ENCODE peak calls at places on chromosomes 12 and 14, in nine cellular contexts. One of them, this sample, is unnamed.

GRCh38 chr12:77995436-77996167 is 164.9 kb downstream of the NAV3 start:
- DNase-seq in RWPE1: peak; percentile 42
- DNase-seq in CD4-positive, alpha-beta T cell: no peak
- DNase-seq in fibroblast of the conjunctiva: peak; percentile 9
- DNase-seq in pulmonary artery endothelial cell: no peak
- DNase-seq in T-helper 1 cell: no peak
- DNase-seq in NCI-H1105 treated with DMSO at 0.1 percent for 48 hours: no peak
- DNase-seq in nephron progenitor cell: no peak
- DNase-seq in memory B cell: no peak
- DNase-seq in this sample: peak; percentile 91

GRCh38 chr14:60734465-60735242 is at the start of gene MNAT1:
- DNase-seq in RWPE1: peak; percentile 52
- DNase-seq in CD4-positive, alpha-beta T cell: peak; percentile 72
- DNase-seq in fibroblast of the conjunctiva: peak; percentile 82
- DNase-seq in pulmonary artery endothelial cell: peak; percentile 68
- DNase-seq in T-helper 1 cell: peak; percentile 26
- DNase-seq in NCI-H1105 treated with DMSO at 0.1 percent for 48 hours: peak; percentile 87
- DNase-seq in nephron progenitor cell: peak; percentile 79
- DNase-seq in memory B cell: peak; percentile 82
- DNase-seq in this sample: peak; percentile 76

GRCh38 chr14:64191756-64192155 is 102.4 kb downstream of the ESR2 start:
- DNase-seq in RWPE1: peak; percentile 22
- DNase-seq in CD4-positive, alpha-beta T cell: no peak
- DNase-seq in fibroblast of the conjunctiva: peak; percentile 73
- DNase-seq in pulmonary artery endothelial cell: peak; percentile 57
- DNase-seq in T-helper 1 cell: no peak
- DNase-seq in NCI-H1105 treated with DMSO at 0.1 percent for 48 hours: no peak
- DNase-seq in nephron progenitor cell: no peak
- DNase-seq in memory B cell: no peak
- DNase-seq in this sample: peak; percentile 78

GRCh38 chr14:104388011-104388521 is 191.5 kb upstream of the C14orf180 start:
- DNase-seq in RWPE1: no peak
- DNase-seq in CD4-positive, alpha-beta T cell: no peak
- DNase-seq in fibroblast of the conjunctiva: no peak
- DNase-seq in pulmonary artery endothelial cell: no peak
- DNase-seq in T-helper 1 cell: no peak
- DNase-seq in NCI-H1105 treated with DMSO at 0.1 percent for 48 hours: no peak
- DNase-seq in nephron progenitor cell: no peak
- DNase-seq in memory B cell: no peak
- DNase-seq in this sample: no peak

GRCh38 chr12:65106948-65107347 is 14.2 kb downstream of the WIF1 start:
- DNase-seq in RWPE1: peak; percentile 16
- DNase-seq in CD4-positive, alpha-beta T cell: no peak
- DNase-seq in fibroblast of the conjunctiva: no peak
- DNase-seq in pulmonary artery endothelial cell: no peak
- DNase-seq in T-helper 1 cell: no peak
- DNase-seq in NCI-H1105 treated with DMSO at 0.1 percent for 48 hours: peak; percentile 53
- DNase-seq in nephron progenitor cell: no peak
- DNase-seq in memory B cell: no peak
- DNase-seq in this sample: no peak

GRCh38 chr12:65280306-65280705 is 1.8 kb downstream of the MSRB3 start:
- DNase-seq in RWPE1: no peak
- DNase-seq in CD4-positive, alpha-beta T cell: no peak
- DNase-seq in fibroblast of the conjunctiva: no peak
- DNase-seq in pulmonary artery endothelial cell: no peak
- DNase-seq in T-helper 1 cell: no peak
- DNase-seq in NCI-H1105 treated with DMSO at 0.1 percent for 48 hours: no peak
- DNase-seq in nephron progenitor cell: no peak
- DNase-seq in memory B cell: no peak
- DNase-seq in this sample: no peak

GRCh38 chr12:122031342-122032216 is 9.9 kb downstream of the BCL7A start:
- DNase-seq in RWPE1: no peak
- DNase-seq in CD4-positive, alpha-beta T cell: peak; percentile 35
- DNase-seq in fibroblast of the conjunctiva: no peak
- DNase-seq in pulmonary artery endothelial cell: no peak
- DNase-seq in T-helper 1 cell: no peak
- DNase-seq in NCI-H1105 treated with DMSO at 0.1 percent for 48 hours: no peak
- DNase-seq in nephron progenitor cell: peak; percentile 76
- DNase-seq in memory B cell: peak; percentile 60
- DNase-seq in this sample: peak; percentile 14

GRCh38 chr14:30656190-30656632 is 34.1 kb downstream of the SCFD1 start:
- DNase-seq in RWPE1: peak; percentile 34
- DNase-seq in CD4-positive, alpha-beta T cell: peak; percentile 4
- DNase-seq in fibroblast of the conjunctiva: peak; percentile 14
- DNase-seq in pulmonary artery endothelial cell: no peak
- DNase-seq in T-helper 1 cell: no peak
- DNase-seq in NCI-H1105 treated with DMSO at 0.1 percent for 48 hours: peak; percentile 50
- DNase-seq in nephron progenitor cell: peak; percentile 36
- DNase-seq in memory B cell: peak; percentile 15
- DNase-seq in this sample: peak; percentile 26

GRCh38 chr14:103476631-103477030 is 46.0 kb downstream of the CKB start:
- DNase-seq in RWPE1: no peak
- DNase-seq in CD4-positive, alpha-beta T cell: no peak
- DNase-seq in fibroblast of the conjunctiva: no peak
- DNase-seq in pulmonary artery endothelial cell: no peak
- DNase-seq in T-helper 1 cell: no peak
- DNase-seq in NCI-H1105 treated with DMSO at 0.1 percent for 48 hours: no peak
- DNase-seq in nephron progenitor cell: no peak
- DNase-seq in memory B cell: no peak
- DNase-seq in this sample: no peak

GRCh38 chr14:89767861-89768268 is 186.7 kb downstream of the EFCAB11 start:
- DNase-seq in RWPE1: peak; percentile 38
- DNase-seq in CD4-positive, alpha-beta T cell: peak; percentile 66
- DNase-seq in fibroblast of the conjunctiva: peak; percentile 46
- DNase-seq in pulmonary artery endothelial cell: no peak
- DNase-seq in T-helper 1 cell: no peak
- DNase-seq in NCI-H1105 treated with DMSO at 0.1 percent for 48 hours: no peak
- DNase-seq in nephron progenitor cell: peak; percentile 12
- DNase-seq in memory B cell: peak; percentile 56
- DNase-seq in this sample: peak; percentile 45

GRCh38 chr12:45575823-45576448 is 153.6 kb upstream of the ARID2 start:
- DNase-seq in RWPE1: no peak
- DNase-seq in CD4-positive, alpha-beta T cell: no peak
- DNase-seq in fibroblast of the conjunctiva: no peak
- DNase-seq in pulmonary artery endothelial cell: no peak
- DNase-seq in T-helper 1 cell: no peak
- DNase-seq in NCI-H1105 treated with DMSO at 0.1 percent for 48 hours: no peak
- DNase-seq in nephron progenitor cell: no peak
- DNase-seq in memory B cell: peak; percentile 23
- DNase-seq in this sample: no peak

GRCh38 chr14:64303471-64303917 is 9.3 kb upstream of the ESR2 start:
- DNase-seq in RWPE1: peak; percentile 64
- DNase-seq in CD4-positive, alpha-beta T cell: no peak
- DNase-seq in fibroblast of the conjunctiva: peak; percentile 44
- DNase-seq in pulmonary artery endothelial cell: peak; percentile 19
- DNase-seq in T-helper 1 cell: no peak
- DNase-seq in NCI-H1105 treated with DMSO at 0.1 percent for 48 hours: peak; percentile 85
- DNase-seq in nephron progenitor cell: peak; percentile 10
- DNase-seq in memory B cell: no peak
- DNase-seq in this sample: peak; percentile 68

GRCh38 chr12:76020731-76021672 is 10.6 kb downstream of the PHLDA1 start:
- DNase-seq in RWPE1: peak; percentile 79
- DNase-seq in CD4-positive, alpha-beta T cell: peak; percentile 50
- DNase-seq in fibroblast of the conjunctiva: peak; percentile 92
- DNase-seq in pulmonary artery endothelial cell: peak; percentile 86
- DNase-seq in T-helper 1 cell: no peak
- DNase-seq in NCI-H1105 treated with DMSO at 0.1 percent for 48 hours: no peak
- DNase-seq in nephron progenitor cell: no peak
- DNase-seq in memory B cell: no peak
- DNase-seq in this sample: peak; percentile 98

GRCh38 chr12:6205144-6205539 is 4.9 kb downstream of the CD9 start:
- DNase-seq in RWPE1: no peak
- DNase-seq in CD4-positive, alpha-beta T cell: no peak
- DNase-seq in fibroblast of the conjunctiva: no peak
- DNase-seq in pulmonary artery endothelial cell: no peak
- DNase-seq in T-helper 1 cell: no peak
- DNase-seq in NCI-H1105 treated with DMSO at 0.1 percent for 48 hours: no peak
- DNase-seq in nephron progenitor cell: no peak
- DNase-seq in memory B cell: no peak
- DNase-seq in this sample: no peak

GRCh38 chr12:123431951-123432886 is 4.3 kb downstream of the RILPL2 start:
- DNase-seq in RWPE1: no peak
- DNase-seq in CD4-positive, alpha-beta T cell: no peak
- DNase-seq in fibroblast of the conjunctiva: no peak
- DNase-seq in pulmonary artery endothelial cell: no peak
- DNase-seq in T-helper 1 cell: no peak
- DNase-seq in NCI-H1105 treated with DMSO at 0.1 percent for 48 hours: no peak
- DNase-seq in nephron progenitor cell: no peak
- DNase-seq in memory B cell: no peak
- DNase-seq in this sample: no peak

GRCh38 chr12:48966177-48966890 is 5.2 kb downstream of the WNT10B start:
- DNase-seq in RWPE1: no peak
- DNase-seq in CD4-positive, alpha-beta T cell: no peak
- DNase-seq in fibroblast of the conjunctiva: no peak
- DNase-seq in pulmonary artery endothelial cell: no peak
- DNase-seq in T-helper 1 cell: no peak
- DNase-seq in NCI-H1105 treated with DMSO at 0.1 percent for 48 hours: no peak
- DNase-seq in nephron progenitor cell: no peak
- DNase-seq in memory B cell: no peak
- DNase-seq in this sample: no peak

GRCh38 chr14:71119075-71119474 is 211.8 kb downstream of the PCNX1 start:
- DNase-seq in RWPE1: no peak
- DNase-seq in CD4-positive, alpha-beta T cell: no peak
- DNase-seq in fibroblast of the conjunctiva: no peak
- DNase-seq in pulmonary artery endothelial cell: no peak
- DNase-seq in T-helper 1 cell: no peak
- DNase-seq in NCI-H1105 treated with DMSO at 0.1 percent for 48 hours: no peak
- DNase-seq in nephron progenitor cell: no peak
- DNase-seq in memory B cell: no peak
- DNase-seq in this sample: peak; percentile 82

GRCh38 chr14:44778562-44778961 is 183.2 kb downstream of the KLHL28 start:
- DNase-seq in RWPE1: no peak
- DNase-seq in CD4-positive, alpha-beta T cell: no peak
- DNase-seq in fibroblast of the conjunctiva: peak; percentile 33
- DNase-seq in pulmonary artery endothelial cell: no peak
- DNase-seq in T-helper 1 cell: no peak
- DNase-seq in NCI-H1105 treated with DMSO at 0.1 percent for 48 hours: no peak
- DNase-seq in nephron progenitor cell: no peak
- DNase-seq in memory B cell: no peak
- DNase-seq in this sample: no peak

GRCh38 chr12:30930238-30931010 is 3.9 kb downstream of the TSPAN11 start:
- DNase-seq in RWPE1: no peak
- DNase-seq in CD4-positive, alpha-beta T cell: no peak
- DNase-seq in fibroblast of the conjunctiva: no peak
- DNase-seq in pulmonary artery endothelial cell: peak; percentile 48
- DNase-seq in T-helper 1 cell: no peak
- DNase-seq in NCI-H1105 treated with DMSO at 0.1 percent for 48 hours: no peak
- DNase-seq in nephron progenitor cell: no peak
- DNase-seq in memory B cell: no peak
- DNase-seq in this sample: no peak

GRCh38 chr12:113057565-113058485 is 1.3 kb downstream of the DTX1 start:
- DNase-seq in RWPE1: no peak
- DNase-seq in CD4-positive, alpha-beta T cell: no peak
- DNase-seq in fibroblast of the conjunctiva: no peak
- DNase-seq in pulmonary artery endothelial cell: no peak
- DNase-seq in T-helper 1 cell: no peak
- DNase-seq in NCI-H1105 treated with DMSO at 0.1 percent for 48 hours: no peak
- DNase-seq in nephron progenitor cell: no peak
- DNase-seq in memory B cell: peak; percentile 27
- DNase-seq in this sample: no peak

GRCh38 chr12:104603545-104603973 is 146.8 kb downstream of the CHST11 start:
- DNase-seq in RWPE1: peak; percentile 45
- DNase-seq in CD4-positive, alpha-beta T cell: no peak
- DNase-seq in fibroblast of the conjunctiva: no peak
- DNase-seq in pulmonary artery endothelial cell: no peak
- DNase-seq in T-helper 1 cell: no peak
- DNase-seq in NCI-H1105 treated with DMSO at 0.1 percent for 48 hours: no peak
- DNase-seq in nephron progenitor cell: no peak
- DNase-seq in memory B cell: no peak
- DNase-seq in this sample: peak; percentile 85

GRCh38 chr12:51905507-51906438 is 1.5 kb upstream of the ACVRL1 start:
- DNase-seq in RWPE1: no peak
- DNase-seq in CD4-positive, alpha-beta T cell: no peak
- DNase-seq in fibroblast of the conjunctiva: peak; percentile 62
- DNase-seq in pulmonary artery endothelial cell: peak; percentile 80
- DNase-seq in T-helper 1 cell: no peak
- DNase-seq in NCI-H1105 treated with DMSO at 0.1 percent for 48 hours: no peak
- DNase-seq in nephron progenitor cell: no peak
- DNase-seq in memory B cell: no peak
- DNase-seq in this sample: no peak

GRCh38 chr14:20436363-20436755 is 393 bp upstream of the KLHL33 start:
- DNase-seq in RWPE1: peak; percentile 34
- DNase-seq in CD4-positive, alpha-beta T cell: no peak
- DNase-seq in fibroblast of the conjunctiva: peak; percentile 40
- DNase-seq in pulmonary artery endothelial cell: no peak
- DNase-seq in T-helper 1 cell: no peak
- DNase-seq in NCI-H1105 treated with DMSO at 0.1 percent for 48 hours: no peak
- DNase-seq in nephron progenitor cell: no peak
- DNase-seq in memory B cell: no peak
- DNase-seq in this sample: peak; percentile 36

GRCh38 chr12:58703911-58704310 is 216.4 kb downstream of the LRIG3 start:
- DNase-seq in RWPE1: no peak
- DNase-seq in CD4-positive, alpha-beta T cell: no peak
- DNase-seq in fibroblast of the conjunctiva: peak; percentile 81
- DNase-seq in pulmonary artery endothelial cell: no peak
- DNase-seq in T-helper 1 cell: no peak
- DNase-seq in NCI-H1105 treated with DMSO at 0.1 percent for 48 hours: no peak
- DNase-seq in nephron progenitor cell: no peak
- DNase-seq in memory B cell: no peak
- DNase-seq in this sample: no peak

GRCh38 chr12:110689002-110689600 is at the start of gene HVCN1:
- DNase-seq in RWPE1: no peak
- DNase-seq in CD4-positive, alpha-beta T cell: peak; percentile 20
- DNase-seq in fibroblast of the conjunctiva: no peak
- DNase-seq in pulmonary artery endothelial cell: no peak
- DNase-seq in T-helper 1 cell: peak; percentile 23
- DNase-seq in NCI-H1105 treated with DMSO at 0.1 percent for 48 hours: no peak
- DNase-seq in nephron progenitor cell: peak; percentile 69
- DNase-seq in memory B cell: peak; percentile 60
- DNase-seq in this sample: peak; percentile 14

GRCh38 chr12:39443704-39444234 is 849 bp upstream of the KIF21A start:
- DNase-seq in RWPE1: no peak
- DNase-seq in CD4-positive, alpha-beta T cell: no peak
- DNase-seq in fibroblast of the conjunctiva: no peak
- DNase-seq in pulmonary artery endothelial cell: no peak
- DNase-seq in T-helper 1 cell: no peak
- DNase-seq in NCI-H1105 treated with DMSO at 0.1 percent for 48 hours: peak; percentile 17
- DNase-seq in nephron progenitor cell: no peak
- DNase-seq in memory B cell: no peak
- DNase-seq in this sample: peak; percentile 29

GRCh38 chr14:54556535-54556934 is 10.4 kb upstream of the SAMD4A start:
- DNase-seq in RWPE1: no peak
- DNase-seq in CD4-positive, alpha-beta T cell: no peak
- DNase-seq in fibroblast of the conjunctiva: no peak
- DNase-seq in pulmonary artery endothelial cell: no peak
- DNase-seq in T-helper 1 cell: no peak
- DNase-seq in NCI-H1105 treated with DMSO at 0.1 percent for 48 hours: no peak
- DNase-seq in nephron progenitor cell: no peak
- DNase-seq in memory B cell: no peak
- DNase-seq in this sample: no peak

This sample was measured in M059J.